ENCODE peak calls at places on chromosome 17, in five cellular contexts. O is endothelial cell, Y is transverse colon, I is H9, D is PC-9. C is an unnamed sample.

GRCh38 chr17:18038861-18039534 is at the start of the genes ATPAF2 and GID4:
- DNase-seq in I (peak), O (peak), Y (peak), D (peak), C (peak)

GRCh38 chr17:14621826-14622621 is 321.1 kb downstream of the HS3ST3B1 start:
- DNase-seq in D (no peak), O (no peak), Y (no peak), I (no peak), C (no peak)

GRCh38 chr17:15083225-15083624 is 181.9 kb downstream of the PMP22 start:
- DNase-seq in D (no peak), Y (no peak), O (no peak), I (no peak), C (no peak)

GRCh38 chr17:41917192-41917591 is 1.6 kb downstream of the ACLY start:
- DNase-seq in D (no peak), Y (no peak), O (no peak), I (no peak), C (no peak)

GRCh38 chr17:31130286-31131224 is 35.8 kb downstream of the NF1 start:
- DNase-seq in O (no peak), D (no peak), Y (no peak), I (peak), C (no peak)

GRCh38 chr17:44961921-44962350 is 6.2 kb downstream of the C1QL1 start:
- DNase-seq in Y (no peak), D (no peak), O (no peak), I (peak), C (no peak)

GRCh38 chr17:65294184-65294719 is 157.1 kb downstream of the RGS9 start:
- DNase-seq in D (peak), O (peak), I (peak), Y (peak), C (peak)

GRCh38 chr17:16997514-16998429 is 25.9 kb upstream of the TNFRSF13B start:
- DNase-seq in O (no peak), Y (no peak), I (no peak), D (no peak), C (no peak)

GRCh38 chr17:69723316-69723715 is 308.8 kb downstream of the MAP2K6 start:
- DNase-seq in I (no peak), D (no peak), Y (no peak), O (no peak), C (no peak)

GRCh38 chr17:57622886-57623433 is 122.1 kb downstream of the CCDC182 start:
- DNase-seq in Y (no peak), O (peak), D (no peak), I (no peak), C (peak)

GRCh38 chr17:47732399-47733046 is 513 bp upstream of the TBX21 start:
- DNase-seq in O (no peak), Y (no peak), D (no peak), I (peak), C (no peak)

GRCh38 chr17:76079577-76080206 is 710 bp downstream of the ZACN start:
- DNase-seq in D (no peak), Y (no peak), I (peak), O (no peak), C (no peak)

GRCh38 chr17:382644-383533 is 30.3 kb upstream of the RPH3AL start:
- DNase-seq in D (no peak), O (no peak), Y (no peak), I (peak), C (no peak)

GRCh38 chr17:75518201-75518600 is 1.9 kb downstream of the TSEN54 start:
- DNase-seq in I (no peak), D (no peak), Y (peak), O (no peak), C (no peak)

GRCh38 chr17:44007346-44008204 is 3.2 kb downstream of the NAGS start:
- DNase-seq in O (no peak), D (no peak), I (no peak), Y (peak), C (no peak)

GRCh38 chr17:60743812-60744211 is 66.2 kb downstream of the BCAS3 start:
- DNase-seq in D (peak), Y (no peak), O (no peak), I (no peak), C (no peak)

GRCh38 chr17:13576661-13577526 is 24.8 kb downstream of the HS3ST3A1 start:
- DNase-seq in I (no peak), Y (no peak), D (no peak), O (no peak), C (no peak)

GRCh38 chr17:49843774-49844350 is 4.0 kb downstream of the TAC4 start:
- DNase-seq in I (peak), Y (no peak), O (peak), D (no peak), C (no peak)

GRCh38 chr17:50661795-50662391 is 27.2 kb downstream of the ABCC3 start:
- DNase-seq in I (peak), D (peak), Y (peak), O (peak), C (peak)

GRCh38 chr17:27569257-27569722 is 61.7 kb upstream of the LGALS9 start:
- DNase-seq in I (peak), Y (no peak), O (peak), D (peak), C (no peak)

GRCh38 chr17:32928527-32929287 is 754 bp downstream of the TMEM98 start:
- DNase-seq in O (no peak), I (no peak), D (no peak), Y (no peak), C (no peak)

GRCh38 chr17:17693253-17693954 is 12.1 kb downstream of the RAI1 start:
- DNase-seq in I (peak), O (peak), Y (peak), D (peak), C (no peak)

GRCh38 chr17:59365383-59365981 is 34.0 kb downstream of the YPEL2 start:
- DNase-seq in I (no peak), D (no peak), Y (no peak), O (no peak), C (no peak)

GRCh38 chr17:59368218-59368857 is 36.9 kb downstream of the YPEL2 start:
- DNase-seq in Y (no peak), O (no peak), D (no peak), I (no peak), C (no peak)

GRCh38 chr17:59367657-59368045 is 36.2 kb downstream of the YPEL2 start:
- DNase-seq in I (no peak), D (peak), O (no peak), Y (no peak), C (no peak)

GRCh38 chr17:59366773-59367656 is 35.6 kb downstream of the YPEL2 start:
- DNase-seq in D (no peak), Y (peak), I (no peak), O (no peak), C (no peak)

DNA sequence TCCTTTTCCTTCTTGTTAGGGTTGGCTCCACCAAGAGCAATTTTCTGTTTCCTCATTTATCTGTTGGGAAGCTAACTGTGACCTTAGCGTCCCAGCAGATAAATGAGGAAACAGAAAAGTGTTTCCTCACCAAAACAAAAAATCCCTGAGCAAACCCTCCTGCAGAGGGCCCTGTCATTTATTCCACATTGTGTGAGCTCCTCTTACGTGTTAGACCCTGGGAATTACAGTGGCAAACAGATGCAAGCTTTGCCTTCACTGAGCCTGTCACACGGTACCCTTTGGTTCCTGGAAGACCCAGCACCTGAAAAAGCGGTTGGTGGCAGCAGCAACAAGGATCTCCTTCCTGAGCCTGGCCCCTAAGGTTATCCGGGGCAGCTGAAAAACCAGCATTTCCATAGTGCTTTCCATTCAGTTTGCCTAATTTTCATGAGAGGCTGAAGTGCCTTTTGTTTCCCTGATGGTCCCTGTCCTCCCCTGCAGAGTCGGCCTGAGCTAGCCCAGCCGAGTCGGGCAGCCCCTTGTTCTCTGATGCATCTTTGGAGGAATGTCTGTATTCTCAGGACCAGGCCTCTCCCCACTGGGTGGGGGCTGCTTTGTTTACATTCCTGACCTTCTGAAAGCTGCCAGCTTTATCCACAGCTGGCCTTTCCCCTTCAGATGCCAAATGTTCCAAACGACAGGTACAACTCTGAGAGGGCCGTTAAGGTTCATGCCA is 34.7 kb downstream of the YPEL2 start:
- DNase-seq in O (no peak), I (peak), D (no peak), Y (no peak), C (no peak)
- TF ChIP-seq CTCF in O (no peak), I (peak), D (no peak), Y (no peak), C (no peak)

GRCh38 chr17:10583834-10584233 is 34.4 kb upstream of the MYH2 start:
- DNase-seq in Y (no peak), O (no peak), D (no peak), I (no peak), C (no peak)
- TF ChIP-seq CTCF in Y (no peak), O (no peak), D (no peak), I (no peak), C (no peak)

GRCh38 chr17:82647593-82648164 is 565 bp downstream of the WDR45B start:
- DNase-seq in D (peak), I (no peak), Y (peak), O (peak), C (no peak)
- TF ChIP-seq CTCF in D (no peak), I (no peak), Y (peak), O (no peak), C (peak)

DNA sequence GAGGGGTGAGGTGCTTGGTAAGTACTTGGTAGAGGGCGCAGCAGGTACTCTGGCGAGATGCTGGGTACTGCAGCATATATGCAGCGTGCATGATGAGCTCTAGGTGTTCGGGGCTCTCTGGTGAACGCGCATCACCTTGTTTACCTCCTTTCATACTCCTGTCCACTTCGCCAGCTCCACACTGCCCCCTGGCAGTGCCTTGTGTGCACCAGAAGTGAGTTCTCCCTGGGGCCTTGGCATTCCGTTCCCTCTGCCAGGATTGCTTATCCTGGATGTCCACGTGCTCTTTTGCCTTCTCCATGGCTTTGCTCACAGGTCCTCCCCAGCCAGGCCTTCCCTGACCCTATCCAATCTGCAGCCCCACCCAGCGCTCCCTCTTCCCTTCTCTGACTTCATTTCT is 154.2 kb downstream of the MRM1 start:
- DNase-seq in I (peak), D (peak), Y (peak), O (peak), C (no peak)
- TF ChIP-seq CTCF in I (peak), D (peak), Y (peak), O (no peak), C (no peak)

DNA sequence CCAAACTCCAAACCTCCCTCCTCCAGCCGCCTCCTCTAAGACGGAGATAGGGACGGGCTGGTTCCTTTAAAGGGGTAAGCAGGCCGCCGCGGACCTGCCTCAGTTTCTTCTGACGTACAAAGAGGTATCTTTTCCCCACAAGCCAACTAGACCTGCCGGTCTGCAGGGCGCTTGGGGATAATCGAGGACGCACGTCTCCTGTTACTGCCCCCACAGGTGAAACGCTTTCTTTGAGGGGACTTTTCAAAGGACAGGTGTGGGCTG is 25.1 kb upstream of the RFFL start:
- DNase-seq in O (no peak), Y (peak), I (peak), D (no peak), C (no peak)
- TF ChIP-seq CTCF in O (no peak), Y (no peak), I (no peak), D (no peak), C (no peak)

DNA sequence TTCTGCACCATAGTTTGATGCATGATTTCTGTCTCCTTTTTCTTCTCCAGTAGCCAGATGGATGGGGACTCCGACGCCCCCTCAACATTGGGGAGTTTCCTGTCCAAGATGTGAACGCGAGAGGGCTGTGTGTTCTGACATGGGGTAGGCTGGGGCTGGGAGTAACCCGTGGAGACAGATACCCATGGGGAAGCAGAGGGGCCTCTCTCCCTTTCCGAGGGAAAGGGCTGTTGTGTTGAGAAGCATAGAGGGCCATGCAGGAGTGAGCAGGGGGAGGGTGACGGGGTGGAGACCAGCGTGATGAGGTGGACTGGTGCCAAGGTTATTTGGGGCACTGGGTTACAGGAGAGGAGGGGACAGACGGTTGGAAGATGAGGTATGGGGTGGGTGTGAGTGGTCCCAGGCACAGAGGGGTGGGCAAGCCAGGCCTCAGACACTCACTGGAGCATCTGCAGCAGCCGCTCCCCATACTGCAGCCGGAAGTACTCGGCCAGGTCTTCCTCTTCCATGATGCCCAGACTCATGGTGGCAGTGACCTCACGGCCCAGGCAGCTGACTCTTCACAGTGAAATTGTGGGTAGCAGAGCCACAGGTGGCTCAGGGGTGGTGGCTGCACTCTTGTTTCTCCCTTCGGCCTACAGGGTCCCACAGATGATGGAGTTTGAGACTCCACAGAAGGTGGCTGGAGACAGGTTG is 402 bp downstream of the CCDC42 start:
- DNase-seq in I (peak), O (no peak), Y (no peak), D (no peak), C (no peak)
- TF ChIP-seq CTCF in I (no peak), O (no peak), Y (no peak), D (no peak), C (no peak)

C was measured in right atrium auricular region.